ENCODE peak calls at places on chromosomes 3 and 15, in four cellular contexts. T is SK-N-SH, C is K562, L is WTC11. R is an unnamed sample.

GRCh38 chr3:171028025-171028778 is 1.7 kb upstream of the SLC2A2 start:
- DNase-seq in T (peak), C (peak), L (peak), R (peak)

GRCh38 chr15:39874890-39875549 is 45.0 kb downstream of the GPR176 start:
- DNase-seq in T (peak), C (peak), L (no peak), R (no peak)

GRCh38 chr3:169668957-169669681 is 5.6 kb upstream of the MECOM start:
- DNase-seq in T (peak), C (peak), L (peak), R (peak)

GRCh38 chr15:25742008-25742407 is 121.1 kb downstream of the ATP10A start:
- DNase-seq in T (no peak), C (no peak), L (no peak), R (peak)

GRCh38 chr15:60384052-60384451 is 13.7 kb downstream of the ANXA2 start:
- DNase-seq in T (no peak), C (no peak), L (no peak), R (no peak)

GRCh38 chr3:47228088-47228487 is 54.5 kb downstream of the KIF9 start:
- DNase-seq in T (no peak), C (no peak), L (no peak), R (no peak)

GRCh38 chr15:69568621-69569020 is 116.0 kb downstream of the RPLP1 start:
- DNase-seq in T (no peak), C (no peak), L (no peak), R (no peak)

GRCh38 chr3:149009732-149010131 is 18.4 kb downstream of the GYG1 start:
- DNase-seq in T (no peak), C (no peak), L (no peak), R (no peak)

GRCh38 chr3:44762170-44762677 is 630 bp downstream of the KIF15 start:
- DNase-seq in T (peak), C (peak), L (no peak), R (no peak)

GRCh38 chr15:48557335-48557734 is 88.2 kb downstream of the FBN1 start:
- DNase-seq in T (no peak), C (no peak), L (no peak), R (no peak)

GRCh38 chr3:29764603-29765254 is 483.9 kb downstream of the RBMS3 start:
- DNase-seq in T (no peak), C (no peak), L (no peak), R (no peak)

GRCh38 chr3:14371573-14372474 is 30.6 kb upstream of the SLC6A6 start:
- DNase-seq in T (peak), C (peak), L (no peak), R (no peak)

GRCh38 chr3:128149632-128150031 is 3.6 kb upstream of the EEFSEC start:
- DNase-seq in T (no peak), C (no peak), L (no peak), R (no peak)

GRCh38 chr3:128155614-128156360 is 2.5 kb downstream of the EEFSEC start:
- DNase-seq in T (no peak), C (no peak), L (no peak), R (no peak)

GRCh38 chr3:128153156-128154011 is at the start of gene EEFSEC:
- DNase-seq in T (peak), C (peak), L (peak), R (no peak)

GRCh38 chr3:128151758-128152274 is 1.5 kb upstream of the EEFSEC start:
- DNase-seq in T (no peak), C (no peak), L (no peak), R (no peak)

DNA sequence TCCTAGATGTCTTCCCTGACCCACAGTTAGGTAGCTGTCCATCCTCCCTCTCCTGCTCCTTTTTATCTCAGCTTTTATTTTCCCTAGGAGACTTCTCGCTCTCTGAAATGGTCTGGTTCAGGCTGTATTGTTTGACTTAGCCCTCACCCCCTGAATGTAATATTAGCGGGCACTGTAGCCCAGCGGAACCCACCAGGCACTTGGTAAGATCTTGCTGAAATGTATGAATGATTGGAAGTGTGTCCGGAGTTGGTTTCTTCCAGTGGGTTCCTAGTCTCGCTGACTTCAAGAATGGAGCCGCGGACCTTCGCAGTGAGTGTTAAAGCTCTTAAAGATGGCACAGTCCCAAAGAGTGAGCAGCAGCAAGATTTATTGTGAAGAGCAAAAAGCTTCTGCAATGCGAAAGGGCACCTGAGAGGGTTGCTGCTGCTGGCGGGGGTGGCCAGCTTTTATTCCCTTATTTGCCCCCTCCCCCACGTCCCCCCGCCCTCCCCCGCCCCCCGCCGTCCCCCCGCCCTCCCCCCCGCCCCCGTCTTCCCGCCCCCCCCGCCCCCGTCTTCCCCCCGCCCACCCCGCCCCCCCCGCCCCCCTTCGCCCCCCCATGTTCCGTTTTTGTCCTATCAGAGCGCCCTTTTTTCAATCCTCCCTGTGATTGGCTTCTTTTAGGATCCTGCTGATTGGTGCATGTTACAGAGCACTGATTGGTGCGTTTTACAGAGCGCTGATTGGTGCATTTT is 694 bp upstream of the EEFSEC start:
- DNase-seq in T (peak), C (peak), L (no peak), R (no peak)
- TF ChIP-seq TEAD4 in T (no peak), C (no peak), L (no peak), R (no peak)

GRCh38 chr15:74242296-74242929 is 6.3 kb downstream of the CCDC33 start:
- DNase-seq in T (peak), C (peak), L (no peak), R (no peak)
- TF ChIP-seq TEAD4 in T (no peak), C (no peak), L (no peak), R (no peak)

DNA sequence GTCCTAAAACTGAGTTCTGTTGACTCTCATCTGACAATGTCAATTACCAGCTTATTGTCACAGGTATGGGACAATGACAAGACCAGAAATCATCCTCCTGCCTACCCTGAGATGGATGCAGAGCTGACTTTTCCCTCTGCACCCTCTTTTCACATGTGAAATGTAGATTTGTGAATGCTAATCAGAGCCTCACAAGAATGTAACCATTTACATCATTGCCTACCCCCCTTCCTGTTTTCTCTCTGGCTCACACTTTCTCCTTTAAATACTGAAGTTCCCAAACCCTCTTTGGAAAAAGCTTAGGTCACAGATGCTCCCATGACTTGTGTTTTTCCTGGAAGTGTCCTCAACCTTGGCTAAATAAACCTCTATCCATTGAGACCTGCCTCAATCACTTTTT is 228.2 kb downstream of the MYRIP start:
- DNase-seq in T (no peak), C (no peak), L (no peak), R (no peak)
- TF ChIP-seq TEAD4 in T (no peak), C (no peak), L (no peak), R (no peak)

GRCh38 chr3:147518465-147518864 is 109.3 kb downstream of the ZIC1 start:
- DNase-seq in T (no peak), C (peak), L (no peak), R (no peak)

DNA sequence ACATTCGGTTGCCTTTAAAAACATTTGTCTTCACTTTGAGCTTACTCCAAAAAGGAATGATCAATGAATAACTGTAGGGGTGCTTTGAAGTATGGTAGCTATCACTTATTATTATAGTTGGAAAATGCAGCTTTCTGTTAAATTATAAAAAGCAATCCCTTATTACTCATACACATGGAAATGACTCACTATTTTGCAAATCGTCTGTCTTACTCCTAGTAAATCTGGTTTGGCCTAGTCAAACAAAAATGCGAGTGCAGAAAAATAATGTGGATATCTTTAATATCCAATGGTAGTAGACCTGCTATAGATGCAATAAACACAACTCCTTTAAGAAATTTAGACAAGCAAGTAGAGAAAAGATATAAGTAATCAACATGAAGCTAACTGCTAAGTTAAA is 112.5 kb downstream of the ZIC1 start:
- DNase-seq in T (no peak), C (no peak), L (no peak), R (no peak)
- TF ChIP-seq TEAD4 in T (no peak), C (no peak), L (no peak), R (no peak)

GRCh38 chr3:101638262-101638745 is 38.6 kb downstream of the ZBTB11 start:
- DNase-seq in T (no peak), C (peak), L (peak), R (peak)
- TF ChIP-seq TEAD4 in T (no peak), C (no peak), L (no peak), R (no peak)

GRCh38 chr3:129040579-129041300 is 19.8 kb upstream of the GP9 start:
- DNase-seq in T (peak), C (no peak), L (no peak), R (no peak)
- TF ChIP-seq TEAD4 in T (no peak), C (no peak), L (no peak), R (no peak)

GRCh38 chr3:151816091-151816604 is 2.2 kb downstream of the AADAC start:
- DNase-seq in T (no peak), C (peak), L (no peak), R (no peak)
- TF ChIP-seq TEAD4 in T (no peak), C (no peak), L (no peak), R (no peak)